ENCODE peak calls at places on chromosomes 11 and 22, in four cellular contexts. N is effector memory CD4-positive, alpha-beta T cell; K is PC-3; A is IMR-90. F is an unnamed sample.

GRCh38 chr11:32385998-32386397 is 49.3 kb downstream of the WT1 start:
- DNase-seq in N (no peak), K (peak; percentile 64), A (peak; percentile 41), F (no peak)

GRCh38 chr11:121426476-121427454 is 25.3 kb upstream of the SORL1 start:
- DNase-seq in N (peak; percentile 12), K (peak; percentile 43), A (no peak), F (peak; percentile 33)

GRCh38 chr11:17986007-17986710 is 26.7 kb downstream of the SERGEF start:
- DNase-seq in N (no peak), K (peak; percentile 76), A (peak; percentile 90), F (no peak)

GRCh38 chr11:103609117-103610066 is 427.0 kb upstream of the DDI1 start:
- DNase-seq in N (no peak), K (peak; percentile 97), A (peak; percentile 96), F (no peak)

GRCh38 chr11:1119282-1120146 is 38.2 kb upstream of the MUC5AC start:
- DNase-seq in N (no peak), K (no peak), A (no peak), F (no peak)

GRCh38 chr11:114921697-114922096 is 243.4 kb downstream of the NXPE2 start:
- DNase-seq in N (no peak), K (no peak), A (no peak), F (no peak)

GRCh38 chr11:66884443-66884842 is 27.6 kb downstream of the LRFN4 start:
- DNase-seq in N (no peak), K (no peak), A (no peak), F (no peak)

GRCh38 chr22:46471901-46472721 is 65.3 kb downstream of the CELSR1 start:
- DNase-seq in N (no peak), K (no peak), A (no peak), F (no peak)

GRCh38 chr11:2523821-2524391 is 79.1 kb downstream of the KCNQ1 start:
- DNase-seq in N (no peak), K (no peak), A (no peak), F (no peak)

GRCh38 chr11:57430946-57431345 is 4.0 kb upstream of the SLC43A3 start:
- DNase-seq in N (no peak), K (no peak), A (no peak), F (no peak)

GRCh38 chr11:74749127-74749964 is 697 bp downstream of the RNF169 start:
- DNase-seq in N (peak; percentile 23), K (peak; percentile 53), A (peak; percentile 29), F (peak; percentile 21)

GRCh38 chr11:104691129-104691528 is 207.1 kb downstream of the CASP12 start:
- DNase-seq in N (no peak), K (peak; percentile 41), A (no peak), F (no peak)

GRCh38 chr11:59551651-59552521 is 40.5 kb downstream of the OR4D9 start:
- DNase-seq in N (no peak), K (peak; percentile 82), A (peak; percentile 90), F (no peak)

GRCh38 chr11:95652002-95652472 is 137.5 kb downstream of the FAM76B start:
- DNase-seq in N (no peak), K (no peak), A (no peak), F (no peak)

GRCh38 chr11:130062030-130062429 is 7.7 kb upstream of the APLP2 start:
- DNase-seq in N (no peak), K (peak; percentile 48), A (no peak), F (no peak)

GRCh38 chr11:66336234-66337102 is at the start of gene RIN1:
- DNase-seq in N (peak; percentile 29), K (peak; percentile 95), A (peak; percentile 99), F (no peak)

GRCh38 chr11:6251120-6251733 is 8.4 kb upstream of the CCKBR start:
- DNase-seq in N (peak; percentile 19), K (peak; percentile 78), A (peak; percentile 75), F (peak; percentile 47)

GRCh38 chr11:1333091-1333772 is 23.8 kb upstream of the TOLLIP start:
- DNase-seq in N (no peak), K (no peak), A (no peak), F (no peak)

GRCh38 chr11:45071232-45071631 is 75.2 kb upstream of the PRDM11 start:
- DNase-seq in N (no peak), K (no peak), A (no peak), F (no peak)

GRCh38 chr11:117872420-117872961 is 4.0 kb downstream of the FXYD6 start:
- DNase-seq in N (no peak), K (no peak), A (no peak), F (no peak)

GRCh38 chr22:32627091-32627490 is 152.5 kb downstream of the FBXO7 start:
- DNase-seq in N (no peak), K (no peak), A (no peak), F (no peak)

GRCh38 chr11:18624161-18624560 is 10.0 kb downstream of the SPTY2D1 start:
- DNase-seq in N (no peak), K (no peak), A (no peak), F (no peak)

GRCh38 chr22:49928571-49929552 is 10.4 kb downstream of the CRELD2 start:
- DNase-seq in N (no peak), K (no peak), A (no peak), F (no peak)

GRCh38 chr11:102472127-102472526 is 19.6 kb upstream of the TMEM123 start:
- DNase-seq in N (no peak), K (no peak), A (no peak), F (no peak)

GRCh38 chr11:114280696-114281095 is 15.5 kb upstream of the NNMT start:
- DNase-seq in N (no peak), K (peak; percentile 93), A (peak; percentile 85), F (no peak)

GRCh38 chr11:119065369-119065768 is 2.2 kb upstream of the VPS11 start:
- DNase-seq in N (peak; percentile 17), K (peak; percentile 66), A (peak; percentile 40), F (peak; percentile 55)

GRCh38 chr11:70590356-70590991 is 192.1 kb downstream of the CTTN start:
- DNase-seq in N (no peak), K (no peak), A (no peak), F (no peak)

GRCh38 chr11:76885390-76886097 is 24.8 kb downstream of the ACER3 start:
- DNase-seq in N (no peak), K (peak; percentile 77), A (peak; percentile 49), F (no peak)

GRCh38 chr11:8906629-8907028 is 4.4 kb upstream of the AKIP1 start:
- DNase-seq in N (no peak), K (peak; percentile 87), A (peak; percentile 84), F (no peak)

GRCh38 chr22:46336119-46337078 is 885 bp downstream of the TRMU start:
- DNase-seq in N (no peak), K (peak; percentile 4), A (peak; percentile 8), F (no peak)

GRCh38 chr22:44957267-44957905 is 52.4 kb downstream of the PHF21B start:
- DNase-seq in N (no peak), K (peak; percentile 5), A (peak; percentile 6), F (no peak)

GRCh38 chr11:113779496-113779895 is at the start of gene CLDN25:
- DNase-seq in N (no peak), K (no peak), A (no peak), F (no peak)

GRCh38 chr22:36192601-36193000 is 9.0 kb downstream of the APOL4 start:
- DNase-seq in N (no peak), K (no peak), A (no peak), F (no peak)

GRCh38 chr11:83192846-83193245 is 666 bp upstream of the ANKRD42 start:
- DNase-seq in N (no peak), K (no peak), A (no peak), F (no peak)

GRCh38 chr22:33677536-33677935 is 242.7 kb downstream of the LARGE1 start:
- DNase-seq in N (no peak), K (no peak), A (no peak), F (no peak)

GRCh38 chr11:32140121-32140520 is 49.2 kb downstream of the RCN1 start:
- DNase-seq in N (no peak), K (no peak), A (no peak), F (no peak)

GRCh38 chr22:25969286-25969685 is 200.0 kb upstream of the SEZ6L start:
- DNase-seq in N (no peak), K (no peak), A (no peak), F (no peak)

GRCh38 chr22:25972397-25972796 is 196.9 kb upstream of the SEZ6L start:
- DNase-seq in N (no peak), K (no peak), A (no peak), F (no peak)

GRCh38 chr22:25970348-25970995 is 198.8 kb upstream of the SEZ6L start:
- DNase-seq in N (no peak), K (no peak), A (no peak), F (no peak)

GRCh38 chr22:25969901-25970300 is 199.4 kb upstream of the SEZ6L start:
- DNase-seq in N (no peak), K (no peak), A (no peak), F (no peak)

GRCh38 chr22:25970996-25971811 is 198.1 kb upstream of the SEZ6L start:
- DNase-seq in N (no peak), K (no peak), A (no peak), F (no peak)
- H3K4me3 ChIP-seq in N (no peak overlapping the region), K (no peak overlapping the region), A (no peak overlapping the region), F (no peak overlapping the region)

DNA sequence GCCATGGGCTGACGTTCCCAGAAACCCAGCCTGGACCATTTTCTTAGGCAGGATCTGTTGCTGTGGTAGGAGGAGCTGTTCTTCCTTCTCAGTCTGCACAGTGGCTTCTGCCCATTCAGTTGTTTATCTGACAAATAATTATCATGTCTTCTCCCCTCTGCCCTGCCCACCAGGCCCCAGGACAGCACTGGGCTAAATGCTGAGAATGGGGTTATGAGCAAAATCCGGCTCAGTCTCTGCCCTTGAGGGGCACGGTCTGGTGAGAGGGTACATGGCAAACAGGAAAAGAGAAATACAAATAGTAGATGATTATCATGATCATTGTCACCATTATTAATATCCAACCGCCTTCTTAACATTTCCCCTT is 42.9 kb downstream of the C11orf96 start:
- DNase-seq in N (no peak), K (no peak), A (no peak), F (no peak)
- H3K4me1 ChIP-seq in N (no peaks in the 10 kb centered on the region), K (peaks cover 38% of the 10 kb centered on the region), A (peaks cover 8% of the 10 kb centered on the region), F (no peaks in the 10 kb centered on the region)

DNA sequence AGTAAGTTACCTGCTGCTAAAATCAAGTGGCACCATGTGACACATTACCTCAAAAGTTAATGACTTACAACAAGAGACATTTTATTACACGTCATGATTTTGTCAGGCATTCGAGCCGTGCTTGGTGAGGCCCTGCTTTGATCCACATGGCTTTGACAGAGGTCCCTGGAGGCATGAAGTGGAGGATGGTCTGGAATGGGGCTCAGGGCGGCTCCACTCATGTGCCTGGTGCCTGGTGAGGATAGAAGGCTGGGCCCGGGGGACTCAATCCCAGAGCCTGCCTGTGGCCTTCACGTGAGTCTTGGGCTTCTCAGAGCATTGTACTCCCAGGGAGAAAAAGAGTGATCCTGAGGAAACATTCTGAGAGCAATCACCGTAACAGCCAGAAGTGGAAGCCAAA is 339.1 kb upstream of the B3GAT1 start:
- DNase-seq in N (no peak), K (no peak), A (no peak), F (no peak)
- H3K9me3 ChIP-seq in N (no peaks in the 10 kb centered on the region), K (peaks cover 24% of the 10 kb centered on the region), A (peaks cover 48% of the 10 kb centered on the region), F (no peaks in the 10 kb centered on the region)

GRCh38 chr11:33864479-33864878 is 27.4 kb downstream of the LMO2 start:
- DNase-seq in N (no peak), K (no peak), A (no peak), F (no peak)

GRCh38 chr11:33868646-33869461 is 23.0 kb downstream of the LMO2 start:
- DNase-seq in N (no peak), K (no peak), A (no peak), F (no peak)

GRCh38 chr11:33869511-33870422 is 22.1 kb downstream of the LMO2 start:
- DNase-seq in N (no peak), K (peak; percentile 21), A (peak; percentile 2), F (peak; percentile 10)

GRCh38 chr11:33867996-33868645 is 23.8 kb downstream of the LMO2 start:
- DNase-seq in N (no peak), K (no peak), A (no peak), F (no peak)

GRCh38 chr11:33867566-33867965 is 24.3 kb downstream of the LMO2 start:
- DNase-seq in N (no peak), K (no peak), A (no peak), F (no peak)
- H3K4me3 ChIP-seq in N (no peak overlapping the region), K (no peak overlapping the region), A (no peak overlapping the region), F (no peak overlapping the region)

F was measured in CD8-positive, alpha-beta T cell.